ENCODE peak calls at places on chromosomes 3 and 15, in six cellular contexts. H is Panc1; U is T-helper 2 cell; M is fibroblast of pulmonary artery; P is naive thymus-derived CD8-positive, alpha-beta T cell; L is nephron progenitor cell. Q is an unnamed sample.

GRCh38 chr3:54756330-54756731 is 171.5 kb downstream of the LRTM1 start:
- DNase-seq in H (no peak), U (no peak), M (peak), P (no peak), L (no peak), Q (no peak)

GRCh38 chr15:64187396-64188191 is 24.8 kb upstream of the PPIB start:
- DNase-seq in H (no peak), U (no peak), M (no peak), P (no peak), L (no peak), Q (no peak)

GRCh38 chr15:86139828-86140227 is 60.2 kb downstream of the AGBL1 start:
- DNase-seq in H (peak), U (no peak), M (no peak), P (no peak), L (peak), Q (no peak)

GRCh38 chr15:81752149-81752942 is 293.5 kb downstream of the MEX3B start:
- DNase-seq in H (no peak), U (no peak), M (peak), P (no peak), L (no peak), Q (peak)

GRCh38 chr3:55488398-55489055 is 1.4 kb upstream of the WNT5A start:
- DNase-seq in H (no peak), U (no peak), M (peak), P (no peak), L (peak), Q (peak)

GRCh38 chr3:172218350-172219323 is 179.3 kb downstream of the FNDC3B start:
- DNase-seq in H (no peak), U (no peak), M (no peak), P (no peak), L (no peak), Q (no peak)

GRCh38 chr15:57216288-57216687 is 160.0 kb upstream of the CGNL1 start:
- DNase-seq in H (no peak), U (no peak), M (peak), P (no peak), L (no peak), Q (no peak)

GRCh38 chr3:187456268-187456667 is 88.1 kb downstream of the RTP4 start:
- DNase-seq in H (no peak), U (no peak), M (peak), P (no peak), L (no peak), Q (peak)

GRCh38 chr3:58049143-58049785 is 41.0 kb downstream of the FLNB start:
- DNase-seq in H (peak), U (no peak), M (peak), P (no peak), L (peak), Q (peak)

GRCh38 chr3:190514163-190515153 is 573 bp downstream of the IL1RAP start:
- DNase-seq in H (no peak), U (no peak), M (peak), P (peak), L (peak), Q (peak)

GRCh38 chr3:190526787-190527767 is 13.2 kb downstream of the IL1RAP start:
- DNase-seq in H (no peak), U (no peak), M (peak), P (no peak), L (no peak), Q (no peak)

GRCh38 chr15:77474310-77474986 is 53.8 kb downstream of the HMG20A start:
- DNase-seq in H (no peak), U (no peak), M (no peak), P (no peak), L (no peak), Q (no peak)

GRCh38 chr3:28940530-28940929 is 340.3 kb upstream of the RBMS3 start:
- DNase-seq in H (no peak), U (no peak), M (peak), P (no peak), L (no peak), Q (no peak)

GRCh38 chr3:125192190-125193035 is 20.1 kb downstream of the SLC12A8 start:
- DNase-seq in H (no peak), U (no peak), M (no peak), P (no peak), L (no peak), Q (no peak)

GRCh38 chr15:93865610-93866009 is 365.8 kb upstream of the MCTP2 start:
- DNase-seq in H (no peak), U (no peak), M (no peak), P (no peak), L (no peak), Q (no peak)

GRCh38 chr15:90665288-90666134 is 51.6 kb upstream of the BLM start:
- DNase-seq in H (no peak), U (no peak), M (peak), P (peak), L (no peak), Q (peak)

GRCh38 chr15:72554471-72555425 is 80.6 kb downstream of the ARIH1 start:
- DNase-seq in H (no peak), U (no peak), M (peak), P (no peak), L (no peak), Q (no peak)

GRCh38 chr3:104323226-104323625 is 1043.5 kb upstream of the ALCAM start:
- DNase-seq in H (no peak), U (no peak), M (no peak), P (no peak), L (no peak), Q (no peak)

GRCh38 chr3:143070977-143071551 is 48.5 kb upstream of the CHST2 start:
- DNase-seq in H (no peak), U (no peak), M (peak), P (no peak), L (no peak), Q (no peak)

GRCh38 chr3:150449169-150449721 is 41.1 kb downstream of the TSC22D2 start:
- DNase-seq in H (peak), U (no peak), M (peak), P (no peak), L (no peak), Q (no peak)